ENCODE peak calls at places on chromosome X, in seven cellular contexts. T is aorta; W is left ventricle myocardium inferior; I is thoracic aorta; H is mammary epithelial cell; R is GM23248; C is naive thymus-derived CD4-positive, alpha-beta T cell. Y is an unnamed sample.
A peak's percentile ranks its signal among the peaks of the same experiment; 100 is the strongest.

GRCh38 chrX:7252013-7252610 is 104.2 kb upstream of the PUDP start:
- DNase-seq in T (no peak), W (no peak), I (no peak), H (peak; percentile 57), R (no peak), C (no peak), Y (no peak)

GRCh38 chrX:22538581-22538980 is 265.9 kb downstream of the CBLL2 start:
- DNase-seq in T (no peak), W (no peak), I (no peak), H (no peak), R (peak; percentile 14), C (no peak), Y (no peak)

GRCh38 chrX:20285513-20285912 is 18.8 kb upstream of the RPS6KA3 start:
- DNase-seq in T (no peak), W (no peak), I (no peak), H (peak; percentile 30), R (peak; percentile 67), C (no peak), Y (no peak)

GRCh38 chrX:136639506-136640176 is 8.3 kb upstream of the CD40LG start:
- DNase-seq in T (no peak), W (no peak), I (no peak), H (peak; percentile 3), R (peak; percentile 76), C (no peak), Y (no peak)

GRCh38 chrX:18871161-18871880 is 112.6 kb downstream of the PHKA2 start:
- DNase-seq in T (peak; percentile 69), W (no peak), I (no peak), H (no peak), R (no peak), C (no peak), Y (no peak)

GRCh38 chrX:121000589-121000988 is 15.0 kb upstream of the CT47A1 start:
- DNase-seq in T (no peak), W (no peak), I (no peak), H (peak; percentile 33), R (peak; percentile 19), C (no peak), Y (no peak)

GRCh38 chrX:132467029-132467428 is 21.8 kb downstream of the MBNL3 start:
- DNase-seq in T (no peak), W (no peak), I (no peak), H (no peak), R (peak; percentile 41), C (no peak), Y (no peak)

GRCh38 chrX:112211459-112211858 is 128.9 kb upstream of the TRPC5 start:
- DNase-seq in T (no peak), W (no peak), I (no peak), H (peak; percentile 8), R (peak; percentile 65), C (no peak), Y (no peak)

GRCh38 chrX:151031365-151031975 is 48.3 kb downstream of the HMGB3 start:
- DNase-seq in T (no peak), W (no peak), I (no peak), H (no peak), R (no peak), C (no peak), Y (no peak)

GRCh38 chrX:46628406-46629371 is 55.1 kb downstream of the CHST7 start:
- DNase-seq in T (no peak), W (peak; percentile 63), I (peak; percentile 2), H (no peak), R (peak; percentile 76), C (no peak), Y (no peak)

GRCh38 chrX:19824603-19825002 is 62.8 kb downstream of the SH3KBP1 start:
- DNase-seq in T (no peak), W (no peak), I (no peak), H (no peak), R (peak; percentile 73), C (no peak), Y (no peak)

GRCh38 chrX:24703185-24703494 is 9.4 kb downstream of the POLA1 start:
- DNase-seq in T (no peak), W (no peak), I (no peak), H (no peak), R (no peak), C (no peak), Y (no peak)

GRCh38 chrX:136519069-136519468 is 12.9 kb upstream of the VGLL1 start:
- DNase-seq in T (no peak), W (no peak), I (no peak), H (no peak), R (no peak), C (no peak), Y (no peak)

GRCh38 chrX:776529-777230 is 146.1 kb downstream of the SHOX start:
- DNase-seq in T (no peak), W (no peak), I (no peak), H (no peak), R (no peak), C (no peak), Y (no peak)

GRCh38 chrX:20433376-20433775 is 166.7 kb upstream of the RPS6KA3 start:
- DNase-seq in T (no peak), W (no peak), I (no peak), H (no peak), R (no peak), C (no peak), Y (no peak)

GRCh38 chrX:41556958-41557357 is 109.8 kb downstream of the NYX start:
- DNase-seq in T (no peak), W (no peak), I (no peak), H (no peak), R (no peak), C (no peak), Y (no peak)

GRCh38 chrX:21738145-21738949 is 19.6 kb downstream of the SMPX start:
- DNase-seq in T (no peak), W (no peak), I (no peak), H (no peak), R (no peak), C (no peak), Y (no peak)

GRCh38 chrX:103585421-103586313 is at the start of gene TCEAL4:
- DNase-seq in T (peak; percentile 86), W (peak; percentile 56), I (no peak), H (peak; percentile 13), R (peak; percentile 64), C (peak; percentile 10), Y (peak; percentile 23)

GRCh38 chrX:67780694-67781109 is 236.9 kb downstream of the AR start:
- DNase-seq in T (peak; percentile 86), W (peak; percentile 67), I (peak; percentile 42), H (peak; percentile 9), R (peak; percentile 92), C (no peak), Y (no peak)

GRCh38 chrX:104324461-104324860 is 69.7 kb upstream of the ESX1 start:
- DNase-seq in T (no peak), W (no peak), I (no peak), H (no peak), R (no peak), C (no peak), Y (no peak)

GRCh38 chrX:15645266-15645665 is 19.3 kb downstream of the CLTRN start:
- DNase-seq in T (no peak), W (no peak), I (no peak), H (no peak), R (no peak), C (no peak), Y (no peak)

GRCh38 chrX:20372533-20372932 is 105.8 kb upstream of the RPS6KA3 start:
- DNase-seq in T (no peak), W (no peak), I (no peak), H (peak; percentile 14), R (peak; percentile 63), C (no peak), Y (no peak)

GRCh38 chrX:54495814-54496516 is at the start of gene FGD1:
- DNase-seq in T (peak; percentile 89), W (peak; percentile 77), I (no peak), H (peak; percentile 37), R (peak; percentile 77), C (peak; percentile 8), Y (peak; percentile 7)

GRCh38 chrX:106707771-106708454 is 18.6 kb upstream of the RNF128 start:
- DNase-seq in T (no peak), W (no peak), I (no peak), H (peak; percentile 94), R (peak; percentile 91), C (no peak), Y (no peak)

GRCh38 chrX:24014388-24015018 is 12.5 kb downstream of the KLHL15 start:
- DNase-seq in T (no peak), W (no peak), I (no peak), H (no peak), R (peak; percentile 12), C (peak; percentile 20), Y (no peak)

GRCh38 chrX:31837445-31837844 is 765.6 kb upstream of the FTHL17 start:
- DNase-seq in T (no peak), W (no peak), I (no peak), H (no peak), R (no peak), C (no peak), Y (no peak)

GRCh38 chrX:150577174-150577573 is 8.8 kb downstream of the MTM1 start:
- DNase-seq in T (no peak), W (no peak), I (no peak), H (no peak), R (no peak), C (no peak), Y (no peak)

GRCh38 chrX:150269613-150270254 is 93.4 kb upstream of the MAMLD1 start:
- DNase-seq in T (no peak), W (no peak), I (no peak), H (no peak), R (peak; percentile 3), C (no peak), Y (no peak)

GRCh38 chrX:155001873-155002272 is 20.6 kb downstream of the F8 start:
- DNase-seq in T (no peak), W (no peak), I (no peak), H (no peak), R (no peak), C (no peak), Y (no peak)

GRCh38 chrX:13068651-13069050 is 24.2 kb upstream of the FAM9C start:
- DNase-seq in T (no peak), W (no peak), I (no peak), H (no peak), R (no peak), C (no peak), Y (no peak)
- H3K9me3 ChIP-seq in T (no peaks in the 10 kb centered on the region), W (peaks cover 17% of the 10 kb centered on the region), I (no peaks in the 10 kb centered on the region), H (no peaks in the 10 kb centered on the region), R (no peaks in the 10 kb centered on the region), C (no peaks in the 10 kb centered on the region), Y (peaks cover 6% of the 10 kb centered on the region)

GRCh38 chrX:66399273-66399672 is 235.2 kb downstream of the HEPH start:
- DNase-seq in T (no peak), W (no peak), I (no peak), H (no peak), R (no peak), C (no peak), Y (no peak)
- H3K9me3 ChIP-seq in T (peaks cover 1% of the 10 kb centered on the region), W (peaks cover 6% of the 10 kb centered on the region), I (no peaks in the 10 kb centered on the region), H (peaks cover 14% of the 10 kb centered on the region), R (no peaks in the 10 kb centered on the region), C (no peaks in the 10 kb centered on the region), Y (peaks cover 3% of the 10 kb centered on the region)

GRCh38 chrX:81728622-81729021 is 526.7 kb downstream of the SH3BGRL start:
- DNase-seq in T (no peak), W (no peak), I (no peak), H (no peak), R (no peak), C (no peak), Y (no peak)
- H3K9me3 ChIP-seq in T (peaks cover 2% of the 10 kb centered on the region), W (peaks cover 32% of the 10 kb centered on the region), I (no peaks in the 10 kb centered on the region), H (peaks cover 10% of the 10 kb centered on the region), R (no peaks in the 10 kb centered on the region), C (no peaks in the 10 kb centered on the region), Y (no peaks in the 10 kb centered on the region)

DNA sequence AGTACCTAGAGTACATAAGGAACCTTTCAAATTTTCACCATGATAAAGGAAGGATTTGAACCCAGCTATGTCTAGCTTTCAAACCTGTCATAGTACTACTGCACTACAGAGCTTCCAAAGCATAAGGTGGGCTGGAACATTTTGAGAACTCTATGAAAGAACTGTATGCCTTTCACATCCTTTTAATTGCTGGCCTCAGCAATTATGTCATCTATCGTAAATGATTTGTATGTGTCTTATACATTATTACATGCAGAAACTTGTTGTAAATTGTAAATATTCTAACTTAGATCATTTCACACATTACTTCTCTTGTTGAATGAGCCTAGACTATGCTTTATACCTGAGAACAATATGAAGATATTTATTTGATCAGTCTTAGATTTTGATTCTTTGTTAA is 220.7 kb downstream of the HEPH start:
- DNase-seq in T (no peak), W (no peak), I (no peak), H (no peak), R (no peak), C (no peak), Y (no peak)
- H3K9me3 ChIP-seq in T (no peaks in the 10 kb centered on the region), W (no peaks in the 10 kb centered on the region), I (no peaks in the 10 kb centered on the region), H (no peaks in the 10 kb centered on the region), R (no peaks in the 10 kb centered on the region), C (no peaks in the 10 kb centered on the region), Y (no peaks in the 10 kb centered on the region)